ENCODE peak calls at places on chromosomes 2 and 18, in seven cellular contexts. W is Panc1, N is GM23338, X is HCT116, B is K562, I is SK-N-SH, Q is HepG2. Y is an unnamed sample.

GRCh38 chr18:46622999-46623398 is 34.0 kb downstream of the LOXHD1 start:
- DNase-seq in W (no peak), N (no peak), X (no peak), B (no peak), I (peak), Q (no peak), Y (no peak)

GRCh38 chr2:189421644-189422043 is 19.6 kb upstream of the WDR75 start:
- DNase-seq in W (no peak), N (no peak), X (no peak), B (no peak), I (no peak), Q (no peak), Y (no peak)

GRCh38 chr18:12154356-12154755 is 60.7 kb downstream of the ANKRD62 start:
- DNase-seq in W (no peak), N (no peak), X (no peak), B (no peak), I (no peak), Q (no peak), Y (peak)

GRCh38 chr2:189548686-189549439 is 31.7 kb downstream of the SLC40A1 start:
- DNase-seq in W (no peak), N (no peak), X (no peak), B (peak), I (no peak), Q (peak), Y (no peak)

GRCh38 chr2:43887176-43887575 is 48.4 kb downstream of the ABCG8 start:
- DNase-seq in W (no peak), N (no peak), X (no peak), B (no peak), I (no peak), Q (no peak), Y (no peak)

GRCh38 chr2:24762518-24762917 is 30.7 kb downstream of the PTRHD1 start:
- DNase-seq in W (no peak), N (no peak), X (no peak), B (no peak), I (no peak), Q (no peak), Y (no peak)

GRCh38 chr2:49360051-49360767 is 205.9 kb upstream of the FSHR start:
- DNase-seq in W (no peak), N (peak), X (no peak), B (no peak), I (peak), Q (no peak), Y (no peak)

GRCh38 chr2:169620509-169620908 is 36.4 kb downstream of the PPIG start:
- DNase-seq in W (no peak), N (no peak), X (no peak), B (no peak), I (no peak), Q (no peak), Y (no peak)

GRCh38 chr2:105257981-105258380 is 16.4 kb downstream of the GPR45 start:
- DNase-seq in W (no peak), N (no peak), X (no peak), B (no peak), I (no peak), Q (no peak), Y (no peak)

GRCh38 chr18:65737346-65737745 is 13.5 kb upstream of the CDH7 start:
- DNase-seq in W (no peak), N (no peak), X (no peak), B (no peak), I (no peak), Q (no peak), Y (no peak)

GRCh38 chr18:12313530-12314245 is 5.6 kb downstream of the TUBB6 start:
- DNase-seq in W (no peak), N (no peak), X (no peak), B (no peak), I (no peak), Q (no peak), Y (no peak)

GRCh38 chr18:50377061-50377798 is 2.4 kb downstream of the SKA1 start:
- DNase-seq in W (no peak), N (no peak), X (no peak), B (no peak), I (no peak), Q (no peak), Y (no peak)

GRCh38 chr18:9810994-9811393 is 74.8 kb upstream of the TXNDC2 start:
- DNase-seq in W (no peak), N (peak), X (no peak), B (no peak), I (no peak), Q (no peak), Y (no peak)

GRCh38 chr2:161158882-161159281 is 1.3 kb upstream of the TANK start:
- DNase-seq in W (no peak), N (no peak), X (no peak), B (no peak), I (no peak), Q (no peak), Y (no peak)

GRCh38 chr2:41710944-41711343 is 336.9 kb upstream of the PKDCC start:
- DNase-seq in W (no peak), N (no peak), X (no peak), B (no peak), I (no peak), Q (no peak), Y (no peak)

GRCh38 chr18:61953641-61954040 is 60.8 kb upstream of the RNF152 start:
- DNase-seq in W (no peak), N (no peak), X (no peak), B (no peak), I (no peak), Q (no peak), Y (no peak)

GRCh38 chr2:35933031-35933430 is 422.5 kb upstream of the CRIM1 start:
- DNase-seq in W (no peak), N (no peak), X (no peak), B (no peak), I (no peak), Q (no peak), Y (no peak)

GRCh38 chr2:113977660-113978523 is 88.0 kb downstream of the ACTR3 start:
- DNase-seq in W (no peak), N (peak), X (peak), B (no peak), I (no peak), Q (peak), Y (no peak)

GRCh38 chr2:197435598-197436435 is 989 bp upstream of the SF3B1 start:
- DNase-seq in W (no peak), N (peak), X (no peak), B (no peak), I (no peak), Q (peak), Y (no peak)

GRCh38 chr2:16064719-16065118 is 124.4 kb downstream of the MYCN start:
- DNase-seq in W (no peak), N (no peak), X (no peak), B (no peak), I (no peak), Q (no peak), Y (no peak)

GRCh38 chr2:55102056-55102812 is 52.0 kb upstream of the RTN4 start:
- DNase-seq in W (no peak), N (no peak), X (no peak), B (no peak), I (no peak), Q (no peak), Y (no peak)

GRCh38 chr18:21662591-21662990 is 42.0 kb downstream of the ABHD3 start:
- DNase-seq in W (no peak), N (no peak), X (no peak), B (no peak), I (no peak), Q (no peak), Y (no peak)

GRCh38 chr2:165406053-165406628 is 63.4 kb upstream of the CSRNP3 start:
- DNase-seq in W (no peak), N (peak), X (no peak), B (no peak), I (no peak), Q (no peak), Y (no peak)

GRCh38 chr2:44170337-44170736 is 1.7 kb downstream of the PPM1B start:
- DNase-seq in W (no peak), N (no peak), X (no peak), B (no peak), I (no peak), Q (peak), Y (no peak)

GRCh38 chr2:158740127-158740526 is 55.0 kb upstream of the DAPL1 start:
- DNase-seq in W (no peak), N (no peak), X (no peak), B (no peak), I (no peak), Q (no peak), Y (no peak)

GRCh38 chr2:224142397-224143312 is 103.6 kb upstream of the SERPINE2 start:
- DNase-seq in W (no peak), N (no peak), X (no peak), B (no peak), I (no peak), Q (no peak), Y (no peak)

GRCh38 chr2:150587547-150588209 is 100.2 kb upstream of the RND3 start:
- DNase-seq in W (no peak), N (peak), X (no peak), B (no peak), I (no peak), Q (no peak), Y (no peak)

GRCh38 chr2:88307817-88308216 is 137.7 kb downstream of the THNSL2 start:
- DNase-seq in W (peak), N (peak), X (peak), B (peak), I (peak), Q (peak), Y (peak)

GRCh38 chr2:218295029-218295428 is 2.7 kb upstream of the TMBIM1 start:
- DNase-seq in W (no peak), N (no peak), X (no peak), B (no peak), I (no peak), Q (no peak), Y (no peak)

GRCh38 chr18:3281456-3282400 is 19.8 kb downstream of the MYL12B start:
- DNase-seq in W (peak), N (peak), X (peak), B (peak), I (peak), Q (peak), Y (peak)

GRCh38 chr2:211503856-211504255 is 947.5 kb downstream of the CPS1 start:
- DNase-seq in W (no peak), N (peak), X (no peak), B (no peak), I (no peak), Q (no peak), Y (no peak)

GRCh38 chr18:62523631-62524442 is 1.0 kb downstream of the ZCCHC2 start:
- DNase-seq in W (no peak), N (peak), X (no peak), B (peak), I (peak), Q (no peak), Y (peak)

GRCh38 chr2:234334146-234334545 is 162.7 kb downstream of the ARL4C start:
- DNase-seq in W (no peak), N (peak), X (no peak), B (no peak), I (peak), Q (no peak), Y (no peak)

DNA sequence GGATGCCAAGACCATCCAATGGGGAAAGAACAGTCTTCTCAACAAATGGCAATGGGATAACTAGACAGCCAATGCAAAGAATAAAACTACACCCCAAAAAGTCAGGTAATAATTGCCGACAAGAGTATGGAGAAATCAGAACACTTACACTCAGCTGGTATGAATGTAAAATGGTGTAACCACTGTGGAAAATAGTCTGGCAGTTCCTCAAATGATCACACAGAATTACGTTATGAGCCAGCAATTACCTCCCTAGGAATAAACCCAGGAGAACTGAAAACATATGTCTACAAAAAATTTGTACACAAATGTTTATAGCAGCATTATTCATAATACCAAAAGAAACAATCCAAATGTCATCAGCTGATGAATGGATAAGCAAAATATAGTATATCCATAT is 8.8 kb downstream of the IWS1 start:
- DNase-seq in W (no peak), N (no peak), X (no peak), B (no peak), I (no peak), Q (no peak), Y (no peak)
- TF ChIP-seq REST in W (no peak), N (no peak), X (no peak), B (no peak), I (no peak), Q (no peak), Y (no peak)

GRCh38 chr2:129069875-129070594 is 751.4 kb upstream of the HS6ST1 start:
- DNase-seq in W (no peak), N (no peak), X (no peak), B (no peak), I (no peak), Q (peak), Y (no peak)
- TF ChIP-seq POLR2AphosphoS5 in W (no peak), N (no peak), X (no peak), B (no peak), I (no peak), Q (no peak), Y (no peak)

DNA sequence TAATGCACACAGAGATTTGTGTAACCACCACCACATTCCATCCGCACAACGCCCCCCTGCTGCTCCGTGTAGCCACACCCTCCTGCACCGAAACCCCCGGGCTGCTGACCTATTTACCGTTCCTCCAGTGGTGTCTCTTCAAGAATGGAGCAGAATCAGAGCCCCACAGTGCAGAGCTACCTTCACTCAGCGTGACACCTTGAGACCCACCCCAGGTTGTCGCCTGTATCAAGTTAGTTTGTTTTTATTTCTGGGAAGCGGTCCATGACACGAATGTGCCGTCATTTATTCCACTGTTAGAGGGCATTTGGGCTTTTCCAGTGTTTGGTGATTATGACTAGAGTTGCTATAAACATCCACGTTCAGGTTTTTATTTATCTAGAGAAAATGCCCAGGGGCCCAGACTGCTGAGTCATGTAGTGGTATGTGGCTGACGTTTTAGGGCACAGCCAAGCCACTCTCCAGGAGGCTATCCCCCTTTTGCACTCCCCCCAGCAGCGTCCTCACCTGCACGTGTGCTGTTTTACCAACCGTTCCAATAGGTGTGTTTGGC is 266.7 kb downstream of the NDUFA10 start:
- DNase-seq in W (no peak), N (no peak), X (no peak), B (no peak), I (no peak), Q (no peak), Y (no peak)
- TF ChIP-seq REST in W (no peak), N (no peak), X (no peak), B (no peak), I (no peak), Q (no peak), Y (no peak)

GRCh38 chr2:227161947-227162346 is 2.1 kb downstream of the COL4A4 start:
- DNase-seq in W (no peak), N (no peak), X (no peak), B (no peak), I (no peak), Q (no peak), Y (no peak)

GRCh38 chr2:227163998-227164744 is at the start of the genes COL4A3 and COL4A4:
- DNase-seq in W (no peak), N (peak), X (peak), B (no peak), I (peak), Q (no peak), Y (no peak)

GRCh38 chr2:227160164-227160563 is 3.8 kb downstream of the COL4A4 start:
- DNase-seq in W (no peak), N (no peak), X (no peak), B (no peak), I (no peak), Q (no peak), Y (no peak)

GRCh38 chr2:227164745-227165350 is 424 bp downstream of the COL4A3 start:
- DNase-seq in W (no peak), N (peak), X (no peak), B (no peak), I (peak), Q (no peak), Y (no peak)

DNA sequence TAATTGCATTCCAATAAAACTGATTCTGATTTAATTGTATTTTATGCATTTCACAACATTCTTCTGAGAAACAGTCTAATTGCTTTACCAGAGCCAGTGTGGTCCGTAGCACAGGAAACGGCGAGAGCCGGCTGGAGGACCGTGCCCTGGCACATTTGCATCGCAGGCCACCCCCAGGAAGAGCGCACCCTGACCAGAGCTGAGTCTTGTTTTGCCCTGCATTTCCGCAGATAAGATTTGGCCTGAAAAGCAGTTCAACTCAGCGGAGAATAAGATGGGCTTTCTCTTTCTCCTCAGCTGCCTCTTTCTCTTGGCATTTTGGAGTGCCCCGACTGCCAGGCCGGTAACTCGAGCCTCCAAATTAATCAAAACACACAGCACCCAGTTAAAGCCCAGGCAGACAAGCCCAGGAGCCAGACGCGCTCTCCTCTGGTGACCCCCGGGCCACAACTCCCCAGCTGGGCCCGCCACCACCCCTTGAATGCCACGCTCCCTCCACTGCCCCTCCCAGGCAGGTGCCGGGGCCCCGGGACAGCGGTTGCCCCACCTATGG is 484 bp downstream of the COL4A4 start:
- DNase-seq in W (no peak), N (peak), X (no peak), B (no peak), I (peak), Q (no peak), Y (no peak)
- TF ChIP-seq POLR2AphosphoS5 in W (no peak), N (no peak), X (no peak), B (no peak), I (no peak), Q (no peak), Y (no peak)

GRCh38 chr2:12603781-12604180 is 113.0 kb upstream of the TRIB2 start:
- DNase-seq in W (no peak), N (no peak), X (no peak), B (no peak), I (no peak), Q (no peak), Y (no peak)
- TF ChIP-seq REST in W (no peak), N (no peak), X (no peak), B (no peak), I (peak), Q (no peak), Y (no peak)

GRCh38 chr2:85504434-85505261 is 34.3 kb upstream of the MAT2A start:
- DNase-seq in W (peak), N (no peak), X (peak), B (no peak), I (peak), Q (no peak), Y (no peak)
- TF ChIP-seq POLR2AphosphoS5 in W (no peak), N (no peak), X (peak), B (no peak), I (peak), Q (no peak), Y (no peak)

DNA sequence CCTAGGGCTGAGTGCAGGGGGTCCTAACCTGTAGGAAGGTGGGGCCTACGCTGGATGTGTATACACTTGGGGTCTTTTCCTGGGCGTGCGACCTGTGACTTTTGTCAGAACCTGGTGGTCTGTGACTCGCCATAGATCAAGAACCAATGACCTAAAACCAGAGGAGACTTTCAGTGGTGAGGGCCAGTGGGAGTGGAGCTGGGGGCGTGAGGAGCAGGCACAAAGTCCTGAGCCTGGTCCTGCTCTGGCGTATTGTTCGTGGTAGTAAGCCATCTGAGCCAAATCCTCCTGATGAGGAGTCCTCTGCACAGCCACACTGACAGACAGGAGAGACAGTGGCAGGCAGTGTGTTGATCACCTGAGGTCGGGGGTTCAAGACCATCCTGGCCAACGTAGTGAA is 8.9 kb downstream of the INPP4A start:
- DNase-seq in W (no peak), N (no peak), X (no peak), B (no peak), I (no peak), Q (no peak), Y (no peak)
- TF ChIP-seq REST in W (no peak), N (no peak), X (no peak), B (no peak), I (no peak), Q (no peak), Y (no peak)